ENCODE peak calls at places on chromosomes 7 and 10, in four cellular contexts. O is CD4-positive, CD25-positive, alpha-beta regulatory T cell; R is psoas muscle; L is CD8-positive, alpha-beta memory T cell. K is an unnamed sample. For H3K4me1, the result is how much of the 10 kb centered on the place peaks cover.

GRCh38 chr7:3095046-3095445 is 51.4 kb upstream of the CARD11 start:
- DNase-seq in L (peak), R (no peak), O (peak), K (no peak)

GRCh38 chr10:31528834-31529233 is 209.8 kb downstream of the ZEB1 start:
- DNase-seq in O (no peak), R (no peak), L (no peak), K (no peak)

GRCh38 chr10:127012769-127013152 is 107.5 kb downstream of the DOCK1 start:
- DNase-seq in O (no peak), L (no peak), R (peak), K (peak)

GRCh38 chr10:24834869-24835268 is 111.2 kb upstream of the ARHGAP21 start:
- DNase-seq in R (no peak), L (no peak), O (no peak), K (no peak)

GRCh38 chr10:114791768-114792167 is 29.8 kb upstream of the FHIP2A start:
- DNase-seq in L (no peak), R (no peak), O (no peak), K (no peak)

GRCh38 chr7:22138106-22138505 is 192.4 kb upstream of the CDCA7L start:
- DNase-seq in L (no peak), R (no peak), O (no peak), K (no peak)

GRCh38 chr7:24884401-24884800 is 95.6 kb downstream of the OSBPL3 start:
- DNase-seq in R (no peak), L (no peak), O (no peak), K (no peak)

GRCh38 chr7:116316838-116317612 is 106.7 kb downstream of the TES start:
- DNase-seq in R (peak), L (no peak), O (no peak), K (peak)

GRCh38 chr7:78018541-78019456 is 220.2 kb downstream of the PHTF2 start:
- DNase-seq in O (no peak), L (no peak), R (peak), K (peak)

GRCh38 chr7:70615066-70615465 is 516.9 kb upstream of the GALNT17 start:
- DNase-seq in L (no peak), R (no peak), O (no peak), K (no peak)

GRCh38 chr7:139681812-139682135 is 96.0 kb downstream of the HIPK2 start:
- DNase-seq in O (no peak), L (no peak), R (no peak), K (no peak)

GRCh38 chr10:60948871-60949270 is 4.9 kb upstream of the RHOBTB1 start:
- DNase-seq in O (no peak), R (no peak), L (no peak), K (no peak)

GRCh38 chr7:106466867-106467266 is 182.1 kb upstream of the NAMPT start:
- DNase-seq in O (no peak), R (no peak), L (no peak), K (no peak)
- H3K4me1 ChIP-seq in O (under half), R (under half), L (under half), K (under half)

GRCh38 chr7:14834888-14835287 is 67.7 kb downstream of the DGKB start:
- DNase-seq in O (no peak), R (no peak), L (no peak), K (no peak)
- H3K27ac ChIP-seq in O (no peak), R (peak), L (no peak), K (peak)

GRCh38 chr10:27252267-27253000 is 11.8 kb upstream of the ACBD5 start:
- DNase-seq in R (peak), L (peak), O (peak), K (peak)
- H3K4me3 ChIP-seq in R (peak), L (peak), O (peak), K (peak)

GRCh38 chr10:43402176-43402575 is 6.8 kb downstream of the HNRNPF start:
- DNase-seq in L (no peak), O (no peak), R (no peak), K (no peak)

GRCh38 chr10:43404675-43405221 is 4.2 kb downstream of the HNRNPF start:
- DNase-seq in R (no peak), O (no peak), L (peak), K (no peak)

GRCh38 chr10:43403911-43404674 is 4.9 kb downstream of the HNRNPF start:
- DNase-seq in L (no peak), R (no peak), O (no peak), K (no peak)

GRCh38 chr10:43401627-43402026 is 7.4 kb downstream of the HNRNPF start:
- DNase-seq in R (no peak), O (no peak), L (no peak), K (no peak)

GRCh38 chr10:43402880-43403452 is 6.0 kb downstream of the HNRNPF start:
- DNase-seq in R (no peak), O (no peak), L (no peak), K (no peak)
- H3K4me1 ChIP-seq in R (half or more), O (half or more), L (half or more), K (half or more)

GRCh38 chr10:5683065-5683464 is 1.6 kb upstream of the TASOR2 start:
- DNase-seq in L (no peak), O (no peak), R (no peak), K (no peak)

GRCh38 chr10:5681930-5682329 is 2.7 kb upstream of the TASOR2 start:
- DNase-seq in L (no peak), O (no peak), R (no peak), K (no peak)

GRCh38 chr10:5684971-5685763 is 529 bp downstream of the TASOR2 start:
- DNase-seq in O (peak), R (peak), L (peak), K (peak)

GRCh38 chr10:5685764-5686240 is 1.2 kb downstream of the TASOR2 start:
- DNase-seq in L (no peak), R (no peak), O (no peak), K (no peak)

DNA sequence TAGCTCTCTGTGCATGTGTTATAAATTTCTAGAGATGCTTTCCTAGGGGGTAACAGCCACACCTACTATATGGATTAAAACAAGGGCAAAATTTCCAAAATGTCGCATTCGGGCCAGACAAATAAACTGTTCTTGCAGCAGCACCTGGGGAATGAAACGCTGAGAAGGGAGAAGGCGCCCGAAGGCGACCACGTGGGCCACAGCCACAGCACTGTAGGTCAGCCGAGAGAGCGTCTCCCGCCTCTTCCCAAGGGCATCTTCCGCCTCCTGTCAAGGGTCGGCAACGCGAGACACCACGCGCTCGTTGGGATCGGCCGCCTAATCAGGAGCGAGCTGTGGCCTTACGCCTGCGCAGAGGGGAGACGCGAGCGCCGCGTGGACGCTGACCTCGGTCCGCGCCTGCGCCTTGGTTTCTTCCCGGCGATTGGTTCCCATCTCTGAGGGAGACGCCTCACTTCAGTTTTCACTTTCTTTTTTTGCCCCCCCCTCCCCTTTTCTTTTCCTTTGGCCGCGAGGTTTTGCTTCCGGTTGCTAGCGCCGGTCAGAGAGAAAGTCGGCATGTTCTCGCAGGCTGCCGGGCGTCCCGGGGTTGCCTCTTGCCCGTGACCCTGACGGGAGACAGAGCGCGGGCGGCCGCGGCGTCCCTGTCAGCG is at the start of gene TASOR2:
- DNase-seq in R (peak), O (peak), L (peak), K (peak)
- H3K27ac ChIP-seq in R (peak), O (peak), L (peak), K (peak)

DNA sequence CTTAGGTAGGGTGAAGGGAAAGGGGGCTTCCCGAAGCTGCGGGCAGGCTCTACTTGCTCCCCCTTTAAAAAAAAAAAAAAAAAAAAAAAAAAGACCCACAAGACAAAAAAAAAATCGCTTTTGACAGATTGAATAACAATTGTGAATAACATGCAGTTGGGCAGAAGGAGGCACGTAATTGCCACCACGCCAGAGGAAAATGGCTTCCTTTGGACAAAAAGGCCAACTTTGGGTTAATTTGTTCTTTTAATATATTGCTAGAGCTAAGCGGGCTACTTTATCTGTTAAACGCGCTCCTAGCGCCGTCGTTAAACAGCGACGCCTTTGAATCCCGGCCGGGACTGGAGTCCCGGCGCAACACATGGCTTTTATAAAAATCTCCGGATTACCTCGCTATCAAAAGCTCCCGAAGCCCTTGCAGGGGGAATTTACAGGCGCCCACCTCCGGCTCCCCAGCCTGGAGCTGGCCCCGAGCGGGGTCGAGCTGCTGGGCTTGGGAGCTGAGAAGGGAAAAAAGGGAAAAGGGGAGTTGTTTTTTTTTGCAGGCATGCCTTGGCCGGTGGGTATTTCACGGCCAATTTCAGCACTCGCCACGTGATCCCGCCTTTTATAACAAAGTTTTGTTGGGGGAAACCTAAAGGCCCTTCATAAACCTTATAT is 1.2 kb downstream of the HOXA11 start:
- DNase-seq in L (no peak), O (no peak), R (no peak), K (no peak)
- H3K4me3 ChIP-seq in L (peak), O (peak), R (peak), K (peak)

GRCh38 chr7:92612501-92612900 is 22.3 kb upstream of the FAM133B start:
- DNase-seq in O (no peak), R (no peak), L (no peak), K (no peak)

GRCh38 chr7:92614586-92615237 is 24.5 kb upstream of the FAM133B start:
- DNase-seq in L (no peak), R (no peak), O (no peak), K (peak)

GRCh38 chr7:92613720-92614119 is 23.5 kb upstream of the FAM133B start:
- DNase-seq in O (no peak), L (no peak), R (no peak), K (no peak)

GRCh38 chr7:92611735-92612134 is 21.5 kb upstream of the FAM133B start:
- DNase-seq in O (no peak), L (no peak), R (no peak), K (no peak)

GRCh38 chr7:92613214-92613613 is 23.0 kb upstream of the FAM133B start:
- DNase-seq in R (no peak), O (no peak), L (no peak), K (no peak)
- H3K4me1 ChIP-seq in R (under half), O (under half), L (under half), K (under half)

GRCh38 chr7:5462216-5462615 is 38.6 kb upstream of the TNRC18 start:
- DNase-seq in O (no peak), L (no peak), R (no peak), K (no peak)
- H3K27ac ChIP-seq in O (no peak), L (no peak), R (no peak), K (no peak)

GRCh38 chr7:151168022-151168786 is 710 bp upstream of the GBX1 start:
- DNase-seq in L (peak), O (peak), R (peak), K (no peak)

GRCh38 chr7:151168787-151169162 is 1.3 kb upstream of the GBX1 start:
- DNase-seq in O (no peak), L (no peak), R (no peak), K (no peak)

GRCh38 chr7:151161757-151162156 is 5.7 kb downstream of the GBX1 start:
- DNase-seq in O (no peak), R (no peak), L (no peak), K (no peak)

GRCh38 chr7:151167197-151167911 is at the start of gene GBX1:
- DNase-seq in R (no peak), L (no peak), O (no peak), K (no peak)

GRCh38 chr7:151166629-151167196 is 781 bp downstream of the GBX1 start:
- DNase-seq in O (no peak), R (no peak), L (no peak), K (no peak)
- H3K4me3 ChIP-seq in O (no peak), R (peak), L (no peak), K (peak)

K was measured in left ventricle myocardium inferior.